ENCODE peak calls at places on chromosomes 13 and 19, in six cellular contexts. One of them, this sample, is unnamed.

GRCh38 chr19:12126707-12127106 is 13.4 kb downstream of the ZNF20 start:
- DNase-seq in cardiac fibroblast: peak
- DNase-seq in bronchial epithelial cell: peak
- DNase-seq in C1 segment of cervical spinal cord: no peak
- DNase-seq in cardiac muscle cell: peak
- DNase-seq in nephron progenitor cell: no peak
- DNase-seq in this sample: no peak

GRCh38 chr13:34294483-34295129 is 476.7 kb downstream of the RFC3 start:
- DNase-seq in cardiac fibroblast: no peak
- DNase-seq in bronchial epithelial cell: peak
- DNase-seq in C1 segment of cervical spinal cord: no peak
- DNase-seq in cardiac muscle cell: peak
- DNase-seq in nephron progenitor cell: no peak
- DNase-seq in this sample: no peak

GRCh38 chr19:29845576-29846176 is 33.9 kb downstream of the CCNE1 start:
- DNase-seq in cardiac fibroblast: peak
- DNase-seq in bronchial epithelial cell: peak
- DNase-seq in C1 segment of cervical spinal cord: peak
- DNase-seq in cardiac muscle cell: peak
- DNase-seq in nephron progenitor cell: no peak
- DNase-seq in this sample: peak

GRCh38 chr13:66138172-66138811 is 1091.8 kb downstream of the PCDH9 start:
- DNase-seq in cardiac fibroblast: no peak
- DNase-seq in bronchial epithelial cell: no peak
- DNase-seq in C1 segment of cervical spinal cord: no peak
- DNase-seq in cardiac muscle cell: no peak
- DNase-seq in nephron progenitor cell: no peak
- DNase-seq in this sample: no peak

GRCh38 chr19:29293736-29294342 is 80.9 kb upstream of the UQCRFS1 start:
- DNase-seq in cardiac fibroblast: no peak
- DNase-seq in bronchial epithelial cell: no peak
- DNase-seq in C1 segment of cervical spinal cord: no peak
- DNase-seq in cardiac muscle cell: no peak
- DNase-seq in nephron progenitor cell: no peak
- DNase-seq in this sample: no peak

GRCh38 chr19:42254083-42254849 is 662 bp downstream of the ERF start:
- DNase-seq in cardiac fibroblast: peak
- DNase-seq in bronchial epithelial cell: no peak
- DNase-seq in C1 segment of cervical spinal cord: peak
- DNase-seq in cardiac muscle cell: peak
- DNase-seq in nephron progenitor cell: peak
- DNase-seq in this sample: peak

GRCh38 chr19:6220385-6221191 is 59.2 kb downstream of the MLLT1 start:
- DNase-seq in cardiac fibroblast: peak
- DNase-seq in bronchial epithelial cell: no peak
- DNase-seq in C1 segment of cervical spinal cord: no peak
- DNase-seq in cardiac muscle cell: no peak
- DNase-seq in nephron progenitor cell: no peak
- DNase-seq in this sample: no peak

GRCh38 chr13:21289475-21289874 is 113.0 kb downstream of the MRPL57 start:
- DNase-seq in cardiac fibroblast: no peak
- DNase-seq in bronchial epithelial cell: no peak
- DNase-seq in C1 segment of cervical spinal cord: no peak
- DNase-seq in cardiac muscle cell: no peak
- DNase-seq in nephron progenitor cell: no peak
- DNase-seq in this sample: no peak

GRCh38 chr19:28028881-28029280 is 1184.1 kb downstream of the UQCRFS1 start:
- DNase-seq in cardiac fibroblast: no peak
- DNase-seq in bronchial epithelial cell: no peak
- DNase-seq in C1 segment of cervical spinal cord: no peak
- DNase-seq in cardiac muscle cell: no peak
- DNase-seq in nephron progenitor cell: no peak
- DNase-seq in this sample: no peak

GRCh38 chr13:20814224-20814910 is 40.6 kb upstream of the EEF1AKMT1 start:
- DNase-seq in cardiac fibroblast: peak
- DNase-seq in bronchial epithelial cell: peak
- DNase-seq in C1 segment of cervical spinal cord: no peak
- DNase-seq in cardiac muscle cell: peak
- DNase-seq in nephron progenitor cell: no peak
- DNase-seq in this sample: no peak

GRCh38 chr13:30033681-30034447 is 183.4 kb upstream of the UBL3 start:
- DNase-seq in cardiac fibroblast: peak
- DNase-seq in bronchial epithelial cell: peak
- DNase-seq in C1 segment of cervical spinal cord: no peak
- DNase-seq in cardiac muscle cell: peak
- DNase-seq in nephron progenitor cell: no peak
- DNase-seq in this sample: no peak

GRCh38 chr19:8396563-8397203 is 6.5 kb downstream of the RAB11B start:
- DNase-seq in cardiac fibroblast: peak
- DNase-seq in bronchial epithelial cell: peak
- DNase-seq in C1 segment of cervical spinal cord: peak
- DNase-seq in cardiac muscle cell: peak
- DNase-seq in nephron progenitor cell: peak
- DNase-seq in this sample: peak

GRCh38 chr13:76000131-76000530 is 364.0 kb downstream of the LMO7 start:
- DNase-seq in cardiac fibroblast: no peak
- DNase-seq in bronchial epithelial cell: no peak
- DNase-seq in C1 segment of cervical spinal cord: no peak
- DNase-seq in cardiac muscle cell: no peak
- DNase-seq in nephron progenitor cell: no peak
- DNase-seq in this sample: no peak

GRCh38 chr13:109154546-109154945 is 525.1 kb downstream of the MYO16 start:
- DNase-seq in cardiac fibroblast: peak
- DNase-seq in bronchial epithelial cell: peak
- DNase-seq in C1 segment of cervical spinal cord: no peak
- DNase-seq in cardiac muscle cell: no peak
- DNase-seq in nephron progenitor cell: no peak
- DNase-seq in this sample: no peak

GRCh38 chr13:46085737-46086136 is 19.1 kb downstream of the CPB2 start:
- DNase-seq in cardiac fibroblast: no peak
- DNase-seq in bronchial epithelial cell: no peak
- DNase-seq in C1 segment of cervical spinal cord: no peak
- DNase-seq in cardiac muscle cell: no peak
- DNase-seq in nephron progenitor cell: no peak
- DNase-seq in this sample: no peak

GRCh38 chr13:43333176-43333575 is 309.8 kb downstream of the DNAJC15 start:
- DNase-seq in cardiac fibroblast: no peak
- DNase-seq in bronchial epithelial cell: peak
- DNase-seq in C1 segment of cervical spinal cord: no peak
- DNase-seq in cardiac muscle cell: no peak
- DNase-seq in nephron progenitor cell: no peak
- DNase-seq in this sample: no peak

GRCh38 chr19:15928321-15928720 is 6.0 kb downstream of the CYP4F11 start:
- DNase-seq in cardiac fibroblast: no peak
- DNase-seq in bronchial epithelial cell: no peak
- DNase-seq in C1 segment of cervical spinal cord: no peak
- DNase-seq in cardiac muscle cell: no peak
- DNase-seq in nephron progenitor cell: no peak
- DNase-seq in this sample: no peak

GRCh38 chr13:28584873-28585317 is 74.0 kb upstream of the POMP start:
- DNase-seq in cardiac fibroblast: peak
- DNase-seq in bronchial epithelial cell: no peak
- DNase-seq in C1 segment of cervical spinal cord: no peak
- DNase-seq in cardiac muscle cell: no peak
- DNase-seq in nephron progenitor cell: no peak
- DNase-seq in this sample: no peak

GRCh38 chr19:13839938-13840750 is 36.8 kb upstream of the NANOS3 start:
- DNase-seq in cardiac fibroblast: peak
- DNase-seq in bronchial epithelial cell: peak
- DNase-seq in C1 segment of cervical spinal cord: no peak
- DNase-seq in cardiac muscle cell: no peak
- DNase-seq in nephron progenitor cell: no peak
- DNase-seq in this sample: no peak

GRCh38 chr13:95155093-95155492 is 146.2 kb downstream of the ABCC4 start:
- DNase-seq in cardiac fibroblast: peak
- DNase-seq in bronchial epithelial cell: no peak
- DNase-seq in C1 segment of cervical spinal cord: no peak
- DNase-seq in cardiac muscle cell: no peak
- DNase-seq in nephron progenitor cell: no peak
- DNase-seq in this sample: no peak

GRCh38 chr13:36163809-36164308 is 32.7 kb upstream of the DCLK1 start:
- DNase-seq in cardiac fibroblast: peak
- DNase-seq in bronchial epithelial cell: peak
- DNase-seq in C1 segment of cervical spinal cord: no peak
- DNase-seq in cardiac muscle cell: peak
- DNase-seq in nephron progenitor cell: peak
- DNase-seq in this sample: no peak

GRCh38 chr13:77349365-77349764 is 22.5 kb upstream of the MYCBP2 start:
- DNase-seq in cardiac fibroblast: no peak
- DNase-seq in bronchial epithelial cell: no peak
- DNase-seq in C1 segment of cervical spinal cord: no peak
- DNase-seq in cardiac muscle cell: no peak
- DNase-seq in nephron progenitor cell: no peak
- DNase-seq in this sample: no peak

GRCh38 chr13:81058916-81059290 is 718.0 kb upstream of the SPRY2 start:
- DNase-seq in cardiac fibroblast: peak
- DNase-seq in bronchial epithelial cell: peak
- DNase-seq in C1 segment of cervical spinal cord: no peak
- DNase-seq in cardiac muscle cell: no peak
- DNase-seq in nephron progenitor cell: no peak
- DNase-seq in this sample: no peak

GRCh38 chr19:28905996-28906395 is 307.0 kb downstream of the UQCRFS1 start:
- DNase-seq in cardiac fibroblast: peak
- DNase-seq in bronchial epithelial cell: no peak
- DNase-seq in C1 segment of cervical spinal cord: no peak
- DNase-seq in cardiac muscle cell: no peak
- DNase-seq in nephron progenitor cell: no peak
- DNase-seq in this sample: no peak

GRCh38 chr13:27556109-27556508 is 64.2 kb downstream of the LNX2 start:
- DNase-seq in cardiac fibroblast: peak
- DNase-seq in bronchial epithelial cell: no peak
- DNase-seq in C1 segment of cervical spinal cord: no peak
- DNase-seq in cardiac muscle cell: no peak
- DNase-seq in nephron progenitor cell: no peak
- DNase-seq in this sample: peak

GRCh38 chr13:49319555-49320350 is 72.0 kb downstream of the CDADC1 start:
- DNase-seq in cardiac fibroblast: peak
- DNase-seq in bronchial epithelial cell: no peak
- DNase-seq in C1 segment of cervical spinal cord: no peak
- DNase-seq in cardiac muscle cell: no peak
- DNase-seq in nephron progenitor cell: no peak
- DNase-seq in this sample: no peak